ENCODE peak calls at places on chromosomes 1 and 21, in four cellular contexts. C is K562, F is HepG2, O is GM12878. H is an unnamed sample.

GRCh38 chr1:30345525-30346145 is 377.8 kb downstream of the MATN1 start:
- DNase-seq in O (no peak), C (no peak), F (no peak), H (no peak)

GRCh38 chr21:27423906-27424595 is 457.2 kb upstream of the ADAMTS5 start:
- DNase-seq in O (no peak), F (no peak), C (no peak), H (no peak)

GRCh38 chr1:59198565-59198964 is 98.3 kb upstream of the FGGY start:
- DNase-seq in F (no peak), O (no peak), C (no peak), H (no peak)

GRCh38 chr1:236515443-236515958 is 8.3 kb upstream of the LGALS8 start:
- DNase-seq in F (peak; percentile 61), O (no peak), C (no peak), H (no peak)

GRCh38 chr21:38645282-38645681 is 147.0 kb upstream of the ERG start:
- DNase-seq in C (no peak), O (no peak), F (no peak), H (no peak)

GRCh38 chr1:3071507-3072177 is 2.6 kb downstream of the PRDM16 start:
- DNase-seq in C (no peak), O (no peak), F (no peak), H (no peak)

GRCh38 chr1:41811051-41811795 is 107.5 kb downstream of the HIVEP3 start:
- DNase-seq in O (no peak), C (no peak), F (no peak), H (no peak)

GRCh38 chr1:93565496-93566221 is 116.0 kb downstream of the BCAR3 start:
- DNase-seq in F (no peak), O (no peak), C (no peak), H (no peak)

GRCh38 chr1:230464618-230465017 is 38.5 kb upstream of the PGBD5 start:
- DNase-seq in C (no peak), O (no peak), F (no peak), H (no peak)

GRCh38 chr21:44304846-44305245 is 5.0 kb downstream of the PFKL start:
- DNase-seq in F (peak; percentile 38), C (peak; percentile 69), O (no peak), H (peak; percentile 69)

GRCh38 chr1:231918239-231919015 is 291.8 kb downstream of the DISC1 start:
- DNase-seq in O (peak; percentile 8), C (no peak), F (no peak), H (no peak)

GRCh38 chr21:40555129-40555528 is 291.8 kb downstream of the DSCAM start:
- DNase-seq in F (no peak), C (no peak), O (no peak), H (no peak)

GRCh38 chr1:113811353-113811887 is 856 bp downstream of the RSBN1 start:
- DNase-seq in F (peak; percentile 9), C (peak; percentile 25), O (no peak), H (peak; percentile 10)

GRCh38 chr1:43286115-43286514 is 734 bp upstream of the C1orf210 start:
- DNase-seq in C (no peak), F (no peak), O (no peak), H (no peak)

GRCh38 chr1:109443476-109443875 is 17.2 kb upstream of the PSMA5 start:
- DNase-seq in C (no peak), F (no peak), O (no peak), H (no peak)

DNA sequence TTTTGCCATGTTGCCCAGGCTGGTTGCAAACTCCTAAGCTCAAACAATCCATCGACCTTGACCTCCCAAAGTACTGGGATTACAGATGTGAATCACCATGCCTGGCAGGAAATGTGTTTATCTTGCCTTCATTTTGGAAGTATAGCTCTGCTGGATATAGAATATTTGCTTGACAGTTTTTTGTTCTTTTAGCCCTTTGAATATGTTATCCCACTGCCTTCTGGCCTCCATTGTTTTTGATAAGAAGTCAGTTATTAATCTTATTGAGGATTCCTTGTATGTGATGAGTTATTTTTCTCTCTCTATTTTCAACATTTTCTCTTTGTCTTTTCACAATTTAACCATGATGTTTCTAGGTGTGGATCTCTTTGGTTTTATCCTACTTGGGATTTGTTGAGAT is 112.9 kb upstream of the RAB3GAP2 start:
- DNase-seq in O (no peak), C (no peak), F (peak; percentile 14), H (no peak)
- TF ChIP-seq BHLHE40 in O (no peak), C (no peak), F (no peak), H (no peak)

GRCh38 chr1:110584045-110584444 is 22.1 kb downstream of the KCNA2 start:
- DNase-seq in O (no peak), C (no peak), F (no peak), H (no peak)

GRCh38 chr1:110583505-110583904 is 22.7 kb downstream of the KCNA2 start:
- DNase-seq in C (no peak), O (no peak), F (no peak), H (no peak)

GRCh38 chr1:110587906-110588305 is 18.3 kb downstream of the KCNA2 start:
- DNase-seq in O (no peak), F (no peak), C (no peak), H (no peak)

GRCh38 chr1:110582378-110582777 is 23.8 kb downstream of the KCNA2 start:
- DNase-seq in O (no peak), C (no peak), F (no peak), H (no peak)

DNA sequence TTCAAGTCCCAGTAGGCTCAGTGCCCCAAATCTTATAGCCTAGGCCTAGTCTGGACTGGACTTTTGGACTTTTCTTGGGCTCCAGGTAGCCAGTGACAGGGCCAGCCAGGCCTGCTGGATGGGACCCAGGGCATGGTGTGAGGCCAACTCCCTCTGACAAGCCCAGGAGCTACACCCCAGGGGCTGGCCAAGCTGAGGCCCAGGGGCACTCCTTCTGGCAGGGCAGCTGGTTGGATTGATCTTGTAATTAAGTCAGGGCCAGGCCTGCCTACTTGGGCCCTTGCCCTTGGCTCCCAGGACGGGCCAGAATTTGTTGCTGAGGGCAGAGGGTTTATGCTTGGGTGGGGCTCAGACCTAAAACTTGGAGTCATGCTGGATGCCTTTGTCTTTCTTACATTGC is 20.7 kb downstream of the KCNA2 start:
- DNase-seq in O (no peak), C (no peak), F (no peak), H (no peak)
- TF ChIP-seq FOXM1 in O (no peak), C (no peak), F (no peak), H (no peak)

GRCh38 chr1:164982545-164982944 is 374.0 kb downstream of the LMX1A start:
- DNase-seq in O (no peak), F (no peak), C (no peak), H (no peak)

GRCh38 chr1:164977561-164977960 is 379.0 kb downstream of the LMX1A start:
- DNase-seq in C (no peak), F (no peak), O (no peak), H (no peak)

DNA sequence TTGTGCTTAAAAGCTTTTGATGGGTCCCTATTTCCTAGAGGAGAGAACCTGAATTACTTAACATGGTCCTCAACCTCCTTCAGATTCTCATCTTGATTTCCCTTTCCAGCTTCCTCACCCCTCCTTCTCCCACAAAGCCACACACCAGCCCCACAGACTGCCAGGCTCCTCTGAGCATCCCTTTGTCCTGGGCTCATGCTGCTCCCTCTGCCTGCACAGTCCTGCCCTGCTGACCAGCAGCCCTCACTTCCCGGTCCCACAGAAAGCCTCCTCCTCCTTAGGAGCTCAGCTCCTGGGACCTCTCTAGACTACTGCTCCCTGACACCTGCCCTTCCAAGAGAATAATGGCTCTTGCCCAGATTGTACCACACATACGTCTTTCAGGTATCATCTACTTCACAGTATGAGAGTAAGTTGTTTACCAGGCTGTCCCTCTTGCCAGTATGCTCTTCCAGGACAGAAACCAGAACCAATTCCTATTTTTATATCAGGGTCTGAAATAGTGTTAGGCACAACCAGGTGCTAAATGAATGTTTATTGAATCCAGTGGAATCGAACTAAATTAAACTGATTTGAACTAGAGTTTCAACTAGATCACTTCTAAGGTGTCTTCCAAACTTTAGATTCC is 373.4 kb downstream of the LMX1A start:
- DNase-seq in O (no peak), F (no peak), C (no peak), H (no peak)
- TF ChIP-seq BHLHE40 in O (no peak), F (no peak), C (no peak), H (no peak)

GRCh38 chr1:165080253-165080896 is 276.1 kb downstream of the LMX1A start:
- DNase-seq in O (no peak), F (no peak), C (no peak), H (no peak)

GRCh38 chr1:165075725-165076370 is 280.7 kb downstream of the LMX1A start:
- DNase-seq in F (peak; percentile 18), O (no peak), C (peak; percentile 25), H (peak; percentile 64)

GRCh38 chr1:165073402-165074007 is 283.0 kb downstream of the LMX1A start:
- DNase-seq in O (no peak), F (peak; percentile 43), C (no peak), H (peak; percentile 71)

GRCh38 chr1:165078391-165078790 is 278.1 kb downstream of the LMX1A start:
- DNase-seq in O (no peak), F (no peak), C (no peak), H (no peak)
- TF ChIP-seq FOXM1 in O (no peak), F (no peak), C (no peak), H (no peak)

GRCh38 chr1:233615571-233615970 is 1.7 kb downstream of the KCNK1 start:
- DNase-seq in F (no peak), O (no peak), C (no peak), H (no peak)

GRCh38 chr1:233613252-233614172 is at the start of gene KCNK1:
- DNase-seq in F (no peak), C (peak; percentile 76), O (no peak), H (peak; percentile 77)

GRCh38 chr1:233614743-233615521 is 1.0 kb downstream of the KCNK1 start:
- DNase-seq in O (no peak), C (no peak), F (no peak), H (no peak)

GRCh38 chr1:233617025-233617424 is 3.1 kb downstream of the KCNK1 start:
- DNase-seq in C (no peak), F (no peak), O (no peak), H (no peak)

GRCh38 chr1:233614173-233614742 is 352 bp downstream of the KCNK1 start:
- DNase-seq in F (no peak), O (no peak), C (peak; percentile 35), H (peak; percentile 61)
- TF ChIP-seq BHLHE40 in F (no peak), O (no peak), C (no peak), H (no peak)

DNA sequence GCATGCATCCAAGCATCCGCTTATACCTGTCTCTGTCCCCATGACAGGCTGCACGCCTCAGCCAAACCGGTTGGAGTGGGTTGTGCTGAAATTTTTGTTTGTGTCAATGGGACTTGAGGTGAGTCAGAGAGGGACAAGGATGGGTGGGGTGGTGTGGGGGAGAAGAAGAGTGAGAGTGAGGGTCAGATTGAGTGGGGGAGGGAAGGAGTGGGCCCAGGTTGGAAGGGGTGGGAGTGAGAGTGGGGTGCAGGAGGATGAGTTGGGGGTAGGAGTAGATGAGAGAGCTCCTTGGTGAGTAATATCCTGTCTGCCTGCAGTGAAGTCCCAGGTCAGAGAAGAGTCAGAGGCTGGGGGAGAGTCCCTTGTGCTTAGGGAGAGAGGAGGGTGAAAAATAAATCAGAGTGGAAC is 3.3 kb upstream of the NECTIN4 start:
- DNase-seq in F (no peak), C (no peak), O (no peak), H (no peak)
- TF ChIP-seq FOXM1 in F (no peak), C (no peak), O (no peak), H (no peak)